ENCODE peak calls at places on chromosomes 5 and 9, in six cellular contexts. W, Z, J, G, C and B are unnamed samples.

GRCh38 chr5:155655569-155655968 is 642.0 kb downstream of the KIF4B start:
- DNase-seq in W (no peak), J (no peak), C (no peak), G (no peak), Z (no peak), B (no peak)

GRCh38 chr5:36414869-36415282 is 113.2 kb upstream of the RANBP3L start:
- DNase-seq in J (no peak), W (no peak), G (peak; percentile 88), C (no peak), Z (peak; percentile 75), B (no peak)

GRCh38 chr5:133681896-133682295 is 69.6 kb upstream of the FSTL4 start:
- DNase-seq in J (no peak), Z (no peak), G (no peak), W (no peak), C (no peak), B (no peak)

GRCh38 chr5:137735531-137736284 is at the start of gene KLHL3:
- DNase-seq in Z (peak; percentile 53), G (peak; percentile 72), J (no peak), W (no peak), C (peak; percentile 22), B (no peak)

GRCh38 chr9:121360975-121361374 is 9.1 kb downstream of the STOM start:
- DNase-seq in Z (peak; percentile 90), G (peak; percentile 51), W (no peak), C (no peak), J (peak; percentile 85), B (no peak)

GRCh38 chr5:158686240-158686639 is 413.5 kb downstream of the EBF1 start:
- DNase-seq in W (no peak), G (no peak), J (no peak), Z (no peak), C (no peak), B (no peak)

GRCh38 chr5:118891252-118891651 is 97.1 kb downstream of the DTWD2 start:
- DNase-seq in G (no peak), C (no peak), J (no peak), Z (no peak), W (no peak), B (no peak)

GRCh38 chr9:14240491-14240890 is 73.5 kb downstream of the NFIB start:
- DNase-seq in C (no peak), G (no peak), Z (no peak), W (no peak), J (no peak), B (no peak)

GRCh38 chr9:138074516-138074915 is 196.9 kb downstream of the CACNA1B start:
- DNase-seq in W (no peak), Z (no peak), G (no peak), C (no peak), J (no peak), B (no peak)

GRCh38 chr5:61563401-61563800 is 231.3 kb downstream of the ZSWIM6 start:
- DNase-seq in W (no peak), C (no peak), J (no peak), Z (no peak), G (no peak), B (no peak)

GRCh38 chr9:133591116-133591910 is 17.9 kb downstream of the FAM163B start:
- DNase-seq in W (no peak), Z (no peak), J (no peak), G (no peak), C (no peak), B (no peak)

GRCh38 chr5:106205916-106206571 is 1464.7 kb downstream of the EFNA5 start:
- DNase-seq in W (no peak), Z (no peak), J (no peak), C (no peak), G (no peak), B (no peak)

GRCh38 chr5:1726469-1726865 is 73.2 kb downstream of the MRPL36 start:
- DNase-seq in C (no peak), G (no peak), W (no peak), J (no peak), Z (no peak), B (no peak)

GRCh38 chr5:1540166-1540565 is 16.4 kb upstream of the LPCAT1 start:
- DNase-seq in Z (no peak), G (no peak), C (peak; percentile 6), W (peak; percentile 17), J (no peak), B (no peak)

GRCh38 chr5:142945845-142946244 is 175.7 kb downstream of the ARHGAP26 start:
- DNase-seq in C (no peak), J (no peak), W (no peak), G (no peak), Z (no peak), B (no peak)

GRCh38 chr5:61293051-61293450 is 39.0 kb upstream of the ZSWIM6 start:
- DNase-seq in C (no peak), W (no peak), G (peak; percentile 41), Z (no peak), J (no peak), B (no peak)

GRCh38 chr5:156479864-156480263 is 152.9 kb downstream of the SGCD start:
- DNase-seq in W (no peak), Z (peak; percentile 68), C (no peak), G (no peak), J (peak; percentile 71), B (no peak)

GRCh38 chr9:128218518-128219389 is 15.6 kb downstream of the DNM1 start:
- DNase-seq in Z (peak; percentile 85), W (peak; percentile 95), C (peak; percentile 94), G (peak; percentile 55), J (no peak), B (peak; percentile 76)

GRCh38 chr9:105419981-105420597 is 27.7 kb upstream of the FSD1L start:
- DNase-seq in W (no peak), C (no peak), J (no peak), Z (no peak), G (no peak), B (no peak)

GRCh38 chr5:137078171-137078665 is 420.9 kb downstream of the SPOCK1 start:
- DNase-seq in J (no peak), C (no peak), W (no peak), G (peak; percentile 76), Z (peak; percentile 33), B (peak; percentile 55)

GRCh38 chr5:159163700-159164044 is 45.7 kb downstream of the RNF145 start:
- DNase-seq in W (no peak), G (no peak), Z (no peak), C (no peak), J (no peak), B (no peak)

DNA sequence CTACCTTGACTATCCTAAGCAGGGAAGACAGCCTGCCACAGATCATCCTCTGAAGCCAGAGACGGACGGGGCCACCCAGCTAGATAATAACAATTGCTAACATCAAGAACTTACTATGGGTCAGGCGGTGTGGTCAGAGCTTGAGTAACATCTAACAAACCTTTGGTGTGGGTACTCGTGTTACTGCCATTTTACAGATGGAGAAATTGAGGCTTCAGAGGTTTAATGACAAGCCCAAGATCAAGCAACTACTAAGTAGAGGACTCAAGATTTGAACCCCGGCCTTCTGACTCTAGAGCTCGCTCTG is 16.7 kb upstream of the ARSI start:
- DNase-seq in Z (no peak), G (no peak), J (no peak), C (no peak), W (no peak), B (no peak)
- H3K4me3 ChIP-seq in Z (no peak overlapping the region), G (no peak overlapping the region), J (no peak overlapping the region), C (no peak overlapping the region), W (no peak overlapping the region), B (no peak overlapping the region)

DNA sequence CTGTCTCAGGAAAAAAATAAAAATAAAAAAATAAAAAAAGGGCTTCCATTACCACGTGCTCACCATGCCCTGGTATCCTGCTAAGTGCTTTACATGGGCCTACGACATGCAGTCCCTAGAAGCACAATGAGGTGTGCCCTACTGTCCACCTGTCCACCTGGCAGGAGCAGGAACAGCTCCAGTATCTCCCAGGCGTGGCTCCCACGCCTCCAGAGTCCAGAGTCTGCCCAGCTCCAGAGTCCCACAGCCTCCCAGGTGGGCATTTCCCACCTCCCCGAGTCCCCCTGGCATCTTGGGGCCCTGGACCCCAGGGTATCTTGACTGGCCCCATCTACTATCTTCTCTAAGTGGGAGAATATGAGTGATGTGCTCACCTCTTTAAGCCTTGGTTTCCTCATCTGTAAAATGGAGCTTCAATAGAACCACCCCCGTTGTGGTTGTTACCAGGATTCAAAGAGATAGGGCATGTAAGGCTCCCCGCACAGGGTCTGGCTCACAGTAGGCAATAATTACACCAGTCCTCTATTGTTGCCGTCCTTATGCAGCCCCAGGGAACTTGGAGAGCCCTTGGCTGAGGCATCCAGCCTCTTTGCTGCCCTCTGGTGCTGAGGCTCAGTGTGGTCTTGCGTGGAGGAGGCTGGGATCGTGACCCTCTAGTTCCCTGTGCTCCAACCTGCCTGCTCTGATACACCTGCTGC is 8.9 kb downstream of the CXCL14 start:
- DNase-seq in C (no peak), W (no peak), J (no peak), Z (peak; percentile 17), G (peak; percentile 55), B (no peak)
- TF ChIP-seq CTCF in C (no peak), W (peak; percentile 17), J (peak; percentile 76), Z (peak; percentile 70), G (peak; percentile 63), B (peak; percentile 85)

GRCh38 chr5:14202462-14202861 is 59.3 kb downstream of the TRIO start:
- DNase-seq in J (no peak), W (no peak), Z (peak; percentile 89), C (no peak), G (no peak), B (no peak)
- H3K4me3 ChIP-seq in J (no peak overlapping the region), W (no peak overlapping the region), Z (no peak overlapping the region), C (no peak overlapping the region), G (no peak overlapping the region), B (no peak overlapping the region)

DNA sequence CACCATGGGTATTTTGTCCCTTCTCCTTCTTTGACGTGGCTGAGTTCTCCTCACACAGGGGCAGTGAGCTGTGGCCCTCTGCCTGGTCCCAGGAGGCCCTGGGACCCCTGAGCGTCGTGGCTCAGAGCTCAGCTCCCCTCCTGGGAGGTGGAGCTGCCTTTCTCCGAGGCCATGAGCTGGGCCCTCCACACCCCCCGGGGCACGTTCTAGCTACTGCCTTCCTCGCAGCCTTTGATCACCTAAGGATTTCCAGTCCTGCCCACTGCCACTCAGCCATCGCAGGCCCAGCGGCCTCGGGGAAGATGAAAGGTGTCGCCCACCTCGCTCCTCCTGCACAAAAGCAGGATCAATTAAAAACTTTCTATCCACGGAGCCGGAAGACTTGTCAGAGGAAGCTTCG is 94.8 kb upstream of the RAPGEF1 start:
- DNase-seq in C (no peak), G (no peak), Z (no peak), W (no peak), J (no peak), B (no peak)
- TF ChIP-seq CTCF in C (no peak), G (no peak), Z (no peak), W (no peak), J (no peak), B (no peak)

GRCh38 chr5:53782620-53783019 is 222.2 kb downstream of the NDUFS4 start:
- DNase-seq in W (no peak), C (no peak), J (no peak), Z (no peak), G (no peak), B (no peak)

GRCh38 chr5:53777864-53778618 is 217.6 kb downstream of the NDUFS4 start:
- DNase-seq in J (no peak), W (no peak), G (peak; percentile 52), C (no peak), Z (no peak), B (no peak)

GRCh38 chr5:53783624-53784228 is 223.3 kb downstream of the NDUFS4 start:
- DNase-seq in Z (no peak), J (no peak), W (no peak), C (no peak), G (no peak), B (no peak)

GRCh38 chr5:53779541-53779981 is 219.1 kb downstream of the NDUFS4 start:
- DNase-seq in J (no peak), Z (peak; percentile 62), W (no peak), G (peak; percentile 39), C (no peak), B (peak; percentile 52)
- H3K4me3 ChIP-seq in J (no peak overlapping the region), Z (no peak overlapping the region), W (no peak overlapping the region), G (no peak overlapping the region), C (no peak overlapping the region), B (no peak overlapping the region)

GRCh38 chr5:129113867-129114266 is 19.3 kb downstream of the ISOC1 start:
- DNase-seq in W (no peak), J (no peak), Z (no peak), G (peak; percentile 16), C (no peak), B (no peak)
- TF ChIP-seq CTCF in W (peak; percentile 25), J (no peak), Z (no peak), G (peak; percentile 43), C (peak; percentile 41), B (no peak)